ENCODE peak calls at places on chromosomes 7 and 10, in seven cellular contexts. One of them, this sample, is unnamed.

GRCh38 chr7:109462171-109462570 is 892.5 kb downstream of the DNAJB9 start:
- DNase-seq in LoVo: no peak
- DNase-seq in activated CD4-positive, CD25-positive, alpha-beta regulatory T cell: no peak
- DNase-seq in mammary epithelial cell: no peak
- DNase-seq in A549: no peak
- DNase-seq in MM.1S: no peak
- DNase-seq in stimulated activated CD4-positive, alpha-beta T cell treated with anti-CD3 and anti-CD28 coated beads, Interleukin-1b, Interleukin-23, amount 100 ng/mL, for 24 hours: no peak
- DNase-seq in this sample: no peak

GRCh38 chr10:132357286-132358058 is 25.5 kb downstream of the LRRC27 start:
- DNase-seq in LoVo: no peak
- DNase-seq in activated CD4-positive, CD25-positive, alpha-beta regulatory T cell: no peak
- DNase-seq in mammary epithelial cell: no peak
- DNase-seq in A549: no peak
- DNase-seq in MM.1S: no peak
- DNase-seq in stimulated activated CD4-positive, alpha-beta T cell treated with anti-CD3 and anti-CD28 coated beads, Interleukin-1b, Interleukin-23, amount 100 ng/mL, for 24 hours: no peak
- DNase-seq in this sample: no peak

GRCh38 chr7:85682819-85683218 is 496.0 kb upstream of the SEMA3D start:
- DNase-seq in LoVo: no peak
- DNase-seq in activated CD4-positive, CD25-positive, alpha-beta regulatory T cell: no peak
- DNase-seq in mammary epithelial cell: peak
- DNase-seq in A549: no peak
- DNase-seq in MM.1S: no peak
- DNase-seq in stimulated activated CD4-positive, alpha-beta T cell treated with anti-CD3 and anti-CD28 coated beads, Interleukin-1b, Interleukin-23, amount 100 ng/mL, for 24 hours: no peak
- DNase-seq in this sample: no peak

GRCh38 chr10:124156524-124157225 is 63.3 kb upstream of the CHST15 start:
- DNase-seq in LoVo: no peak
- DNase-seq in activated CD4-positive, CD25-positive, alpha-beta regulatory T cell: no peak
- DNase-seq in mammary epithelial cell: no peak
- DNase-seq in A549: no peak
- DNase-seq in MM.1S: no peak
- DNase-seq in stimulated activated CD4-positive, alpha-beta T cell treated with anti-CD3 and anti-CD28 coated beads, Interleukin-1b, Interleukin-23, amount 100 ng/mL, for 24 hours: no peak
- DNase-seq in this sample: no peak

GRCh38 chr7:7911339-7911738 is 57.3 kb upstream of the GLCCI1 start:
- DNase-seq in LoVo: peak
- DNase-seq in activated CD4-positive, CD25-positive, alpha-beta regulatory T cell: no peak
- DNase-seq in mammary epithelial cell: peak
- DNase-seq in A549: peak
- DNase-seq in MM.1S: no peak
- DNase-seq in stimulated activated CD4-positive, alpha-beta T cell treated with anti-CD3 and anti-CD28 coated beads, Interleukin-1b, Interleukin-23, amount 100 ng/mL, for 24 hours: no peak
- DNase-seq in this sample: no peak

GRCh38 chr10:5499493-5499800 is at the start of gene CALML5:
- DNase-seq in LoVo: no peak
- DNase-seq in activated CD4-positive, CD25-positive, alpha-beta regulatory T cell: no peak
- DNase-seq in mammary epithelial cell: no peak
- DNase-seq in A549: no peak
- DNase-seq in MM.1S: no peak
- DNase-seq in stimulated activated CD4-positive, alpha-beta T cell treated with anti-CD3 and anti-CD28 coated beads, Interleukin-1b, Interleukin-23, amount 100 ng/mL, for 24 hours: no peak
- DNase-seq in this sample: no peak

GRCh38 chr10:7887417-7887816 is 69.1 kb downstream of the TAF3 start:
- DNase-seq in LoVo: no peak
- DNase-seq in activated CD4-positive, CD25-positive, alpha-beta regulatory T cell: no peak
- DNase-seq in mammary epithelial cell: no peak
- DNase-seq in A549: no peak
- DNase-seq in MM.1S: no peak
- DNase-seq in stimulated activated CD4-positive, alpha-beta T cell treated with anti-CD3 and anti-CD28 coated beads, Interleukin-1b, Interleukin-23, amount 100 ng/mL, for 24 hours: no peak
- DNase-seq in this sample: no peak

GRCh38 chr10:68333905-68334431 is 1.2 kb upstream of the PBLD start:
- DNase-seq in LoVo: no peak
- DNase-seq in activated CD4-positive, CD25-positive, alpha-beta regulatory T cell: no peak
- DNase-seq in mammary epithelial cell: no peak
- DNase-seq in A549: no peak
- DNase-seq in MM.1S: no peak
- DNase-seq in stimulated activated CD4-positive, alpha-beta T cell treated with anti-CD3 and anti-CD28 coated beads, Interleukin-1b, Interleukin-23, amount 100 ng/mL, for 24 hours: no peak
- DNase-seq in this sample: no peak

GRCh38 chr7:36165059-36165458 is 12.0 kb downstream of the EEPD1 start:
- DNase-seq in LoVo: no peak
- DNase-seq in activated CD4-positive, CD25-positive, alpha-beta regulatory T cell: no peak
- DNase-seq in mammary epithelial cell: no peak
- DNase-seq in A549: no peak
- DNase-seq in MM.1S: no peak
- DNase-seq in stimulated activated CD4-positive, alpha-beta T cell treated with anti-CD3 and anti-CD28 coated beads, Interleukin-1b, Interleukin-23, amount 100 ng/mL, for 24 hours: no peak
- DNase-seq in this sample: no peak